ENCODE peak calls at places on chromosomes 5 and 9, in four cellular contexts. M is RWPE2, Z is heart right ventricle, L is OCI-LY7. R is an unnamed sample.

GRCh38 chr9:10250200-10250599 is 362.6 kb downstream of the PTPRD start:
- DNase-seq in M (no peak), Z (no peak), L (no peak), R (no peak)

GRCh38 chr5:133994297-133994989 is 10.3 kb downstream of the VDAC1 start:
- DNase-seq in M (peak; percentile 36), Z (no peak), L (no peak), R (no peak)

GRCh38 chr9:128310461-128310860 is 11.8 kb downstream of the TRUB2 start:
- DNase-seq in M (no peak), Z (peak; percentile 53), L (no peak), R (no peak)

GRCh38 chr5:163489055-163489744 is 16.2 kb upstream of the MAT2B start:
- DNase-seq in M (no peak), Z (no peak), L (no peak), R (no peak)

GRCh38 chr5:9034671-9035070 is 511.2 kb downstream of the SEMA5A start:
- DNase-seq in M (no peak), Z (no peak), L (no peak), R (no peak)

GRCh38 chr5:164809831-164810230 is 1304.4 kb downstream of the MAT2B start:
- DNase-seq in M (no peak), Z (no peak), L (no peak), R (no peak)

GRCh38 chr9:135282001-135282731 is 194.7 kb downstream of the OLFM1 start:
- DNase-seq in M (no peak), Z (peak; percentile 72), L (peak; percentile 24), R (peak; percentile 42)

GRCh38 chr5:113061851-113062631 is 85.4 kb downstream of the DCP2 start:
- DNase-seq in M (no peak), Z (no peak), L (no peak), R (no peak)

GRCh38 chr5:74943905-74944304 is 77.7 kb upstream of the FAM169A start:
- DNase-seq in M (no peak), Z (no peak), L (no peak), R (no peak)

GRCh38 chr9:21779397-21779796 is 23.0 kb upstream of the MTAP start:
- DNase-seq in M (no peak), Z (no peak), L (no peak), R (no peak)

GRCh38 chr9:12697719-12698118 is 4.5 kb downstream of the TYRP1 start:
- DNase-seq in M (no peak), Z (no peak), L (no peak), R (no peak)

GRCh38 chr5:153959134-153959957 is 79.4 kb downstream of the FAM114A2 start:
- DNase-seq in M (no peak), Z (no peak), L (no peak), R (no peak)

GRCh38 chr5:108461628-108462367 is 79.9 kb upstream of the FBXL17 start:
- DNase-seq in M (no peak), Z (no peak), L (no peak), R (no peak)

GRCh38 chr5:3593771-3594513 is 1.7 kb upstream of the IRX1 start:
- DNase-seq in M (no peak), Z (no peak), L (no peak), R (no peak)

GRCh38 chr5:2658421-2658820 is 93.1 kb downstream of the IRX2 start:
- DNase-seq in M (no peak), Z (no peak), L (no peak), R (no peak)

GRCh38 chr5:12636209-12636608 is 732.0 kb upstream of the CTNND2 start:
- DNase-seq in M (no peak), Z (no peak), L (no peak), R (no peak)

GRCh38 chr9:100474082-100474949 is 1.4 kb downstream of the TMEFF1 start:
- DNase-seq in M (no peak), Z (no peak), L (peak; percentile 18), R (no peak)

GRCh38 chr9:122203995-122204394 is 24.8 kb downstream of the LHX6 start:
- DNase-seq in M (no peak), Z (no peak), L (no peak), R (no peak)

GRCh38 chr5:138641547-138642298 is 66.5 kb upstream of the HSPA9 start:
- DNase-seq in M (no peak), Z (peak; percentile 74), L (peak; percentile 59), R (peak; percentile 66)

GRCh38 chr9:99690573-99690972 is 131.1 kb upstream of the NR4A3 start:
- DNase-seq in M (no peak), Z (no peak), L (no peak), R (no peak)

GRCh38 chr9:136220017-136220729 is 15.2 kb upstream of the LHX3 start:
- DNase-seq in M (no peak), Z (no peak), L (peak; percentile 45), R (no peak)

GRCh38 chr5:134845335-134845851 is 375 bp upstream of the C5orf24 start:
- DNase-seq in M (no peak), Z (no peak), L (no peak), R (no peak)

GRCh38 chr9:18396102-18396728 is 77.7 kb upstream of the ADAMTSL1 start:
- DNase-seq in M (no peak), Z (no peak), L (peak; percentile 41), R (no peak)

GRCh38 chr5:83281658-83282057 is 189.9 kb upstream of the VCAN start:
- DNase-seq in M (no peak), Z (no peak), L (no peak), R (no peak)

GRCh38 chr5:58849995-58850667 is 267.3 kb downstream of the RAB3C start:
- DNase-seq in M (no peak), Z (no peak), L (peak; percentile 33), R (no peak)

GRCh38 chr5:37170856-37171255 is 78.3 kb downstream of the CPLANE1 start:
- DNase-seq in M (no peak), Z (no peak), L (no peak), R (no peak)

GRCh38 chr9:17519761-17520160 is 59.1 kb upstream of the SH3GL2 start:
- DNase-seq in M (no peak), Z (no peak), L (no peak), R (no peak)

GRCh38 chr9:103037508-103038477 is 42.7 kb downstream of the CYLC2 start:
- DNase-seq in M (no peak), Z (peak; percentile 16), L (no peak), R (no peak)

GRCh38 chr5:14869286-14870164 is 2.1 kb downstream of the ANKH start:
- DNase-seq in M (no peak), Z (no peak), L (peak; percentile 29), R (no peak)

GRCh38 chr5:128815201-128815600 is 150.1 kb upstream of the SLC27A6 start:
- DNase-seq in M (no peak), Z (no peak), L (no peak), R (no peak)

GRCh38 chr9:127119319-127119709 is 3.1 kb downstream of the ANGPTL2 start:
- DNase-seq in M (no peak), Z (no peak), L (peak; percentile 9), R (no peak)

GRCh38 chr9:21070887-21071286 is 6.9 kb downstream of the IFNB1 start:
- DNase-seq in M (no peak), Z (no peak), L (no peak), R (no peak)

GRCh38 chr9:133845659-133845947 is 107.5 kb upstream of the SARDH start:
- DNase-seq in M (no peak), Z (no peak), L (no peak), R (no peak)
- H3K27ac ChIP-seq in M (no peak overlapping the region), Z (peak overlapping the region; percentile 65), L (no peak overlapping the region), R (no peak overlapping the region)

DNA sequence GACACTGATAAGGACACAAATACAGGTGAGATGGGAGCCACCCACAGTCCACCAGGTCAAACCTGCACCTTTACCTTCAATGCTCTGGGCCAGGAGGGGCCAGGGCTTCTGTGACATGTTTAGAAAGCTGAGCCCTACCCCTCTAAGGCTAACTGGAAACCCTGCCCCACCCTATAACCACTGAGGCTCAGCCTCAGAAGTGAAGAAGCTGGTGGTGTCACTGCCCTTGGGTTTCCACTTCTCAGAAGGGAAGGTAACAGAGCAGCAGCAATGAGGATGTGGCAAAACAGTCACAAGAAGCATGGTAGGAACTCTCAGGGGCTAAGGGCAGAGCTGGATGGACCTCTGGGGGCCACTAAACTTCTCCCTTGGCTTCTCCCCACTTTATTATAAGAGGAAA is 6.0 kb downstream of the PDGFRB start:
- DNase-seq in M (no peak), Z (no peak), L (no peak), R (no peak)
- H3K27ac ChIP-seq in M (no peak overlapping the region), Z (peak overlapping the region; percentile 87), L (no peak overlapping the region), R (peak overlapping the region; percentile 68)

GRCh38 chr9:108609895-108610253 is 245.9 kb downstream of the ACTL7B start:
- DNase-seq in M (no peak), Z (no peak), L (no peak), R (no peak)
- H3K27ac ChIP-seq in M (no peak overlapping the region), Z (no peak overlapping the region), L (no peak overlapping the region), R (no peak overlapping the region)

DNA sequence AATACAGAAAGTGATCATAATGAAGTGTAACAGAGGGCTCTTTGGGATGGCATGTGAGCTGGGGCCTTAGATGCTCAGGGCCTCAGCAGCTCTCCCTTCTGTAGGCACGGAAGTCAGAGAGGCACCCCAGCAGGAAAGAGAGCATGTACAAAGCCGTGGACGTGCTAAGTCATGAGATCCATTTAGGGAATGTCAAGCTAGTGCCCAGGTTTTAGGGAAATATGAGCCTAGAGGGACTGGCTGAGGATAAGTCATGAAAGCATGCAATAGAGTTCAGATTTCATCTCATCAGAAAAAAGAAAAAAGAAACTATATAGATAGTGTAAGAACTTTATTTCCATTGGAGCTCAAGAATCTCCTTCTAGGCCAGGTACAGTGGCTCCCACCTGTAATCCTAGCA is 379.5 kb upstream of the KLF4 start:
- DNase-seq in M (no peak), Z (no peak), L (no peak), R (no peak)
- H3K27ac ChIP-seq in M (no peak overlapping the region), Z (no peak overlapping the region), L (no peak overlapping the region), R (no peak overlapping the region)

DNA sequence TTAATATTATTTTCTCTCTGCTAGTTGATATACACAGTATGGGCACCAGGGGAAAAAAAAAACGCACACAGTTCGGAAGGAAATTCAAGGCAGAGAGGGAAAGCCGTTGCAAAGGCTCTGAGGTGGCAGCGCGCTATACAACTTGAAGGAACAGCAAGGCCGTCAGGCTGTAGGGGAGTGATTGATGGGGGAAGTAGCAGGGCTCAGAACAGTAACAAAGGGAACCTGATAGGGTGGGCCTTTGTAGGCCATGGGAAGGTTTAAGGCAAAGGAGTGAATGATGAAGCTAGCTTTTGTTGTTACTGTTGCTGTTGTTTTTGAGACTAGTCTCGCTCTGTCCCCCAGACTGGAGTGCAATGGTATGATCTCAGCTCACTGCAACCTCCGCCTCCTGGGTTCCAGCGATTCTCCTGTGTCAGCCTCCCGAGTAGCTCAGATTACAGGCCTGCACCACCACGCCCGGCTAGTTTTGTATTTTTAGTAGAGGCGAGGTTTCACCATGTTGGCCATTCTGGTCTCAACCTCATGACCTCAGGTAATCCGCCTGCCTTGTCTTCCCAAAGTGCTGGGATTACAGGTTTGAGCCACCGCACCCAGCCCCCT is 27.0 kb downstream of the AQP7 start:
- DNase-seq in M (no peak), Z (no peak), L (no peak), R (no peak)
- H3K27ac ChIP-seq in M (no peak overlapping the region), Z (peak overlapping the region; percentile 43), L (no peak overlapping the region), R (peak overlapping the region; percentile 36)

DNA sequence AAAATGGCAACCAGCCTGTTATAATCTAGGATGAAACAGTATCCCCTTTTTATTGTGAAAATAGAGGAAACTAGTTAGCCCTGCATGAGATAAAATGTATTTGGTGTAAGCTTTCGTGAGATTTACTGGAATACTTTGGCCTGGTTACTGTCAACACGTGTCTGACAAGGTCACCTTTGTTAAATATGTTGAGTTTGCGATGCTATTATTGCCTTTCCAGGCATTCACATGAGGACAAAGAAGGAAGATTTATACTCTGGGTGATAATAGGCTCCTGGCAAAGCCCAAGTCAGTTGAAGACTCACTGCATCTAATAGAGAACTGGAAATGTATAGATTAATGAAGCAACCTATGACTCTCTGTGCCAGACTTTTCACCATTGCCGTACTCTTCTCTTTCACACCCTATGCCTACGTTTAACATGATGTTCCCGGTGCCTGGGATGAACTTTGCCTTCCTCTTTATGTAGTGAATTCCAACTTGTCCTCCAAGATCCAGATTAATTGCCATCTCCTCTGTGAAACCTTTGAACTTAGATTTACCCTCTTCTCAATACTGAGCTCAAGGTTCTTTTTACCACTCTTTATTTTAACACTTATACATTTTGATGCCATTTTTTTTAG is 33.8 kb downstream of the ITGA2 start:
- DNase-seq in M (no peak), Z (no peak), L (no peak), R (no peak)
- H3K27ac ChIP-seq in M (peak overlapping the region; percentile 22), Z (no peak overlapping the region), L (no peak overlapping the region), R (no peak overlapping the region)

R was measured in caudate nucleus.